ENCODE peak calls at places on chromosomes 7 and 10, in five cellular contexts. G, N, Q, D and A are unnamed samples.

GRCh38 chr10:120988751-120989150 is 137.6 kb downstream of the WDR11 start:
- DNase-seq in N (no peak), G (no peak), Q (no peak), D (no peak), A (no peak)

GRCh38 chr7:134932707-134933370 is 53.5 kb upstream of the AGBL3 start:
- DNase-seq in D (no peak), G (no peak), N (no peak), Q (no peak), A (no peak)

GRCh38 chr10:132885451-132886210 is 56.7 kb downstream of the CFAP46 start:
- DNase-seq in N (no peak), Q (no peak), G (no peak), D (peak; percentile 6), A (no peak)

GRCh38 chr10:113788604-113789083 is 37.2 kb downstream of the PLEKHS1 start:
- DNase-seq in N (no peak), D (no peak), Q (no peak), G (no peak), A (no peak)

GRCh38 chr10:90394306-90394705 is 463.5 kb downstream of the HTR7 start:
- DNase-seq in G (no peak), D (no peak), Q (no peak), N (no peak), A (no peak)

GRCh38 chr10:126017961-126018560 is 121.7 kb downstream of the FANK1 start:
- DNase-seq in D (no peak), Q (no peak), N (no peak), G (no peak), A (no peak)

GRCh38 chr10:34575882-34576281 is 239.2 kb downstream of the PARD3 start:
- DNase-seq in Q (no peak), N (no peak), D (no peak), G (no peak), A (no peak)

GRCh38 chr10:75137533-75138438 is 26.3 kb downstream of the SAMD8 start:
- DNase-seq in G (no peak), N (no peak), D (no peak), Q (no peak), A (no peak)

GRCh38 chr10:128206676-128207075 is 80.5 kb upstream of the MKI67 start:
- DNase-seq in N (no peak), D (no peak), G (no peak), Q (no peak), A (no peak)

GRCh38 chr10:21751341-21752310 is 217.6 kb downstream of the MLLT10 start:
- DNase-seq in G (no peak), D (no peak), Q (peak; percentile 90), N (no peak), A (no peak)

GRCh38 chr10:43594944-43595589 is 11.2 kb upstream of the ZNF485 start:
- DNase-seq in D (peak; percentile 43), Q (no peak), G (no peak), N (no peak), A (no peak)

GRCh38 chr10:70917635-70918034 is 29.3 kb upstream of the PCBD1 start:
- DNase-seq in D (no peak), Q (no peak), N (no peak), G (no peak), A (no peak)

GRCh38 chr7:28570113-28570969 is 158.0 kb downstream of the CREB5 start:
- DNase-seq in N (no peak), D (no peak), G (no peak), Q (no peak), A (no peak)

GRCh38 chr10:49520122-49520775 is 18.7 kb downstream of the ERCC6 start:
- DNase-seq in G (no peak), N (no peak), D (no peak), Q (no peak), A (no peak)

GRCh38 chr7:155093586-155093985 is 23.5 kb downstream of the HTR5A start:
- DNase-seq in D (no peak), N (no peak), Q (no peak), G (no peak), A (no peak)

GRCh38 chr10:70476249-70477035 is 2.1 kb upstream of the PALD1 start:
- DNase-seq in G (no peak), Q (no peak), N (no peak), D (no peak), A (no peak)

GRCh38 chr7:158356454-158356853 is 231.2 kb downstream of the PTPRN2 start:
- DNase-seq in N (no peak), Q (peak; percentile 12), D (no peak), G (no peak), A (no peak)

GRCh38 chr7:113636727-113637421 is 281.9 kb downstream of the PPP1R3A start:
- DNase-seq in D (no peak), N (no peak), Q (no peak), G (no peak), A (no peak)

GRCh38 chr7:84393776-84394175 is 199.2 kb upstream of the SEMA3A start:
- DNase-seq in D (no peak), Q (no peak), N (no peak), G (no peak), A (no peak)

GRCh38 chr10:123011987-123012386 is 3.2 kb downstream of the ACADSB start:
- DNase-seq in N (no peak), D (no peak), G (no peak), Q (no peak), A (no peak)

GRCh38 chr10:131574707-131575430 is 263.3 kb upstream of the TCERG1L start:
- DNase-seq in D (no peak), Q (peak; percentile 39), G (no peak), N (no peak), A (peak; percentile 7)

GRCh38 chr7:65411249-65411648 is 37.6 kb downstream of the ZNF92 start:
- DNase-seq in D (no peak), Q (no peak), N (no peak), G (no peak), A (no peak)

GRCh38 chr10:100972904-100973535 is 3.7 kb downstream of the SEMA4G start:
- DNase-seq in N (no peak), D (no peak), Q (no peak), G (no peak), A (no peak)

GRCh38 chr7:2932761-2933251 is 88.7 kb upstream of the GNA12 start:
- DNase-seq in N (no peak), Q (peak; percentile 38), G (no peak), D (peak; percentile 8), A (no peak)

GRCh38 chr7:151251926-151252835 is 3.7 kb upstream of the SMARCD3 start:
- DNase-seq in Q (peak; percentile 87), N (no peak), D (no peak), G (no peak), A (peak; percentile 61)

GRCh38 chr7:51128545-51129466 is 187.8 kb downstream of the COBL start:
- DNase-seq in Q (peak; percentile 29), D (no peak), N (no peak), G (no peak), A (no peak)

GRCh38 chr7:51139796-51140195 is 176.8 kb downstream of the COBL start:
- DNase-seq in N (no peak), D (no peak), G (no peak), Q (no peak), A (no peak)

DNA sequence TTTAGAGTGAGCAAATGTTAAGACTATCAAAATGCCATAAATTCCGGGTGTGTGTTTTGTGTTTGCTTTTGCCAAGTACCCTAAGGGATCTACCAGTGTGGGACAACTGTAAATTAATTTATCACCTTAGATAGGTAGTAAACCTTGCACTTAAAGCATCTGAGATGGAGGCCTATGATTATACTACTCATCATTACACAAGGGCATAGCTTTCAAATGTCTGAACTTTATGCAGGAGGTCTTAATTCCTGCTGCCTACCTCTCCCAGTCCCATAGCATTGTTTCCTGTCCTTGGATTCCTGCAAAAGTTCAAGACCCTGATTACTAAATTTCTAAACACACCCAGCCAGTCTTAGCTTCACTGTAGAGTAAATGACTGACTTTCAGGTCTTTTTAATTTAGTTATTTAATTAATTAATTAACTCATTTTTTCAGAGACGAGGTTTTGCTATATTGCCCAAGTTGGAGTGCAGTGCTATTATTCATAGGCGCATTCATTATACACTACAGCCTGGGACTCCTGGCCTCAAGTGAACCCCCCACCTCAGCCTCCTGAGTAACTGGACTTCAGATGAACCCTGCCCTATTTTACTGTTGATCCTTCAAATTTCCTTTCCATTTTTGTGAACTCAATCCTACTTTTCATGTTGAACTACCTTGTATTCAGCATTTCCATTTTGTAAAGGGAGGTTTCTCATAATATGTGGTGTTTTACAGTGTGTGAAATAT is 47.0 kb downstream of the THSD7A start:
- DNase-seq in D (no peak), G (no peak), Q (no peak), N (no peak), A (no peak)
- TF ChIP-seq CTCF in D (no peak), G (no peak), Q (no peak), N (no peak), A (no peak)

GRCh38 chr7:19122018-19122588 is 4.7 kb upstream of the TWIST1 start:
- DNase-seq in N (no peak), G (no peak), D (no peak), Q (no peak), A (no peak)
- TF ChIP-seq CTCF in N (no peak), G (no peak), D (peak; percentile 30), Q (peak; percentile 89), A (peak; percentile 71)

GRCh38 chr10:110013615-110014293 is 6.0 kb downstream of the ADD3 start:
- DNase-seq in N (peak; percentile 7), D (no peak), G (no peak), Q (no peak), A (no peak)

GRCh38 chr10:110017940-110018339 is 10.2 kb downstream of the ADD3 start:
- DNase-seq in D (no peak), G (no peak), Q (no peak), N (no peak), A (no peak)

GRCh38 chr10:110020265-110020664 is 12.5 kb downstream of the ADD3 start:
- DNase-seq in N (no peak), G (no peak), D (no peak), Q (no peak), A (no peak)

GRCh38 chr10:110016957-110017514 is 9.3 kb downstream of the ADD3 start:
- DNase-seq in N (no peak), Q (no peak), G (no peak), D (no peak), A (no peak)

GRCh38 chr10:110016037-110016436 is 8.3 kb downstream of the ADD3 start:
- DNase-seq in N (no peak), D (no peak), Q (peak; percentile 68), G (no peak), A (no peak)
- TF ChIP-seq CTCF in N (peak; percentile 35), D (peak; percentile 56), Q (peak; percentile 54), G (no peak), A (no peak)

DNA sequence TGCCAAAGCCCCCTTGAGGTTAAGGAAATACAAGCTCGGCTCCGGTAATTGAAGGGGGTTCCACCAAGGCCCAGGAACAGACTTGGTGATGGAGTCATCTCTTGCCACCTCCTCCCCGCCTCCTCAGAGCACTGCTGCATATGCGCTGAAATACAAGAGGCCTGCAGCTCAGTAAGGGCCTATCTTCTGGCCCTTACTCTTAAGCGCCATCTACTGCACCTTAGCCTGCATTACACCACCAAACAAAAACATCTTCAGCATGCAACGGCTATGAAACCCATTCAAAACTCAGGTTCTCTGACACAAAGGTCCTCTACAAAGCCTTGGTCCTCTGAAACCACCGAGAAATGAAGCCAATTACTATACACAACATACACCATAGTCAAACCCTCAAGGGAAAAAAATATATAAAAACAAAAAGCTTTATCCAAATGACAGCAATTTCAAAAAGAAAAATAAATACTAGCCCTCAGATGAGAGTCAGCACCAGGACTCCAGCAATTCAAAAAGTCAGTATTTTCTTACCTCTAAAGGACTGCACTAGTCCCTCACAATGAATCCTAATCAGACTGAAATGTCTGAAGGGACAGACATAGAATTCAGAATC is 176.8 kb upstream of the TBX20 start:
- DNase-seq in Q (peak; percentile 78), D (no peak), G (no peak), N (no peak), A (no peak)
- TF ChIP-seq CTCF in Q (peak; percentile 81), D (peak; percentile 29), G (no peak), N (no peak), A (peak; percentile 34)

GRCh38 chr7:121985476-121985875 is 112.5 kb downstream of the PTPRZ1 start:
- DNase-seq in G (no peak), D (no peak), Q (peak; percentile 54), N (no peak), A (no peak)
- TF ChIP-seq CTCF in G (no peak), D (no peak), Q (peak; percentile 65), N (no peak), A (no peak)